ENCODE peak calls at places on chromosomes 12 and 14, in nine cellular contexts. L, G, B, A, H, D, K, X and C are unnamed samples.

GRCh38 chr12:58841058-58841798 is 79.1 kb downstream of the LRIG3 start:
- DNase-seq in L (no peak), G (no peak), B (no peak), A (peak; percentile 70), H (no peak), D (no peak), K (no peak), X (no peak), C (no peak)

GRCh38 chr14:80133457-80133856 is 77.8 kb downstream of the DIO2 start:
- DNase-seq in L (no peak), G (no peak), B (no peak), A (no peak), H (no peak), D (no peak), K (no peak), X (no peak), C (no peak)

GRCh38 chr12:100827901-100828520 is 33.4 kb downstream of the ANO4 start:
- DNase-seq in L (no peak), G (no peak), B (no peak), A (peak; percentile 61), H (peak; percentile 54), D (no peak), K (no peak), X (peak; percentile 45), C (no peak)

GRCh38 chr14:35028435-35028834 is 17.6 kb upstream of the FAM177A1 start:
- DNase-seq in L (no peak), G (no peak), B (no peak), A (no peak), H (no peak), D (no peak), K (no peak), X (no peak), C (no peak)

GRCh38 chr12:60101715-60102114 is 505.9 kb downstream of the SLC16A7 start:
- DNase-seq in L (no peak), G (no peak), B (no peak), A (no peak), H (peak; percentile 50), D (no peak), K (no peak), X (no peak), C (no peak)

GRCh38 chr12:111826316-111826715 is 15.7 kb upstream of the MAPKAPK5 start:
- DNase-seq in L (no peak), G (no peak), B (no peak), A (no peak), H (no peak), D (no peak), K (no peak), X (no peak), C (no peak)

GRCh38 chr14:65879218-65880009 is 466.9 kb downstream of the FUT8 start:
- DNase-seq in L (no peak), G (peak; percentile 73), B (no peak), A (no peak), H (peak; percentile 85), D (peak; percentile 19), K (no peak), X (no peak), C (no peak)

GRCh38 chr12:124851344-124851743 is 12.3 kb downstream of the SCARB1 start:
- DNase-seq in L (no peak), G (no peak), B (no peak), A (no peak), H (no peak), D (no peak), K (no peak), X (no peak), C (no peak)

GRCh38 chr14:71411280-71411595 is 504.0 kb downstream of the PCNX1 start:
- DNase-seq in L (no peak), G (no peak), B (no peak), A (no peak), H (no peak), D (no peak), K (no peak), X (no peak), C (no peak)

GRCh38 chr12:51948066-51948465 is 3.4 kb upstream of the ACVR1B start:
- DNase-seq in L (no peak), G (no peak), B (no peak), A (peak; percentile 27), H (no peak), D (no peak), K (no peak), X (no peak), C (no peak)

GRCh38 chr12:54060975-54061778 is 7.5 kb downstream of the HOXC4 start:
- DNase-seq in L (no peak), G (no peak), B (no peak), A (peak; percentile 52), H (no peak), D (no peak), K (no peak), X (no peak), C (no peak)